ENCODE peak calls at places on chromosomes 3 and 15, in five cellular contexts. T is tibial artery, M is psoas muscle, J is uterus, K is adrenal gland. D is an unnamed sample.
A peak's percentile ranks its signal among the peaks of the same experiment; 100 is the strongest.

GRCh38 chr3:142945023-142945422 is 18.5 kb downstream of the PAQR9 start:
- DNase-seq in T (no peak), M (no peak), J (no peak), K (no peak), D (no peak)

GRCh38 chr15:56243774-56244236 is at the start of gene RFX7:
- DNase-seq in T (peak; percentile 69), M (peak; percentile 83), J (peak; percentile 72), K (peak; percentile 74), D (peak; percentile 78)

GRCh38 chr3:66441124-66441523 is 59.7 kb downstream of the LRIG1 start:
- DNase-seq in T (no peak), M (no peak), J (no peak), K (no peak), D (no peak)

GRCh38 chr3:119669906-119670570 is 7.2 kb downstream of the COX17 start:
- DNase-seq in T (no peak), M (no peak), J (no peak), K (peak; percentile 69), D (no peak)

GRCh38 chr15:31474059-31474868 is 147.6 kb downstream of the KLF13 start:
- DNase-seq in T (no peak), M (no peak), J (no peak), K (no peak), D (peak; percentile 29)

GRCh38 chr3:38655708-38656300 is 6.3 kb upstream of the SCN5A start:
- DNase-seq in T (no peak), M (no peak), J (no peak), K (no peak), D (no peak)

GRCh38 chr15:32943691-32944090 is 225.9 kb downstream of the GREM1 start:
- DNase-seq in T (no peak), M (no peak), J (no peak), K (no peak), D (no peak)

GRCh38 chr15:67024322-67024997 is 40.9 kb upstream of the SMAD3 start:
- DNase-seq in T (peak; percentile 89), M (peak; percentile 71), J (peak; percentile 86), K (peak; percentile 89), D (peak; percentile 87)

GRCh38 chr15:32824777-32825176 is 107.0 kb downstream of the GREM1 start:
- DNase-seq in T (no peak), M (no peak), J (no peak), K (no peak), D (no peak)

GRCh38 chr3:12708584-12709192 is 44.8 kb upstream of the RAF1 start:
- DNase-seq in T (peak; percentile 60), M (peak; percentile 56), J (peak; percentile 36), K (peak; percentile 16), D (peak; percentile 76)

GRCh38 chr3:87298111-87298718 is 21.8 kb upstream of the POU1F1 start:
- DNase-seq in T (no peak), M (no peak), J (no peak), K (no peak), D (no peak)

GRCh38 chr3:195905970-195906864 is 2.1 kb downstream of the TNK2 start:
- DNase-seq in T (no peak), M (no peak), J (no peak), K (no peak), D (no peak)

GRCh38 chr15:89199734-89200133 is 21.6 kb downstream of the RLBP1 start:
- DNase-seq in T (no peak), M (no peak), J (no peak), K (no peak), D (no peak)

GRCh38 chr15:60154764-60155163 is 150.7 kb downstream of the FOXB1 start:
- DNase-seq in T (no peak), M (no peak), J (no peak), K (no peak), D (no peak)

GRCh38 chr15:43487271-43487895 is 5.6 kb downstream of the TP53BP1 start:
- DNase-seq in T (no peak), M (no peak), J (no peak), K (no peak), D (no peak)

DNA sequence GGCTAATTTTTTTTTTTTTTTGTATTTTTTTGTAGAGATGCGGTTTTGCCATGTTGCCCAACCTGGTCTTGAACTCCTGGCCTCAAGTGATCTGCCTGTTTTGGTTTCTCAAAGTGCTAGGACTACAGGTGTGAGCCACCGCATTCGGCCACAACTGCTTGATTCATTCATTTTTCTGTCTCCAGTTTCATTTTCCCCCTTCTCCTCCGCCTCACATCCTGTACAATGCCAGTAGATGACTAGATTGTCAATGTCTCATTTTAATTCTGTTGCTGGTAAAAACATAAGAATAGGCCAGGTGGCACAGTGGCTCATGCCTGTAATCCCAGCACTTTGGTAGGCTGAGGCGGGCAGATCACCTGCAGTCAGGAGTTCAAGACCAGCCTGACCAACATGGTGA is 12.0 kb upstream of the ZNF592 start:
- DNase-seq in T (no peak), M (no peak), J (no peak), K (no peak), D (no peak)
- H3K27ac ChIP-seq in T (no peak overlapping the region), M (no peak overlapping the region), J (no peak overlapping the region), K (no peak overlapping the region), D (no peak overlapping the region)

GRCh38 chr3:173584093-173584833 is 186.7 kb downstream of the NLGN1 start:
- DNase-seq in T (no peak), M (no peak), J (no peak), K (no peak), D (no peak)

GRCh38 chr3:173587055-173587454 is 189.5 kb downstream of the NLGN1 start:
- DNase-seq in T (no peak), M (no peak), J (no peak), K (no peak), D (no peak)

GRCh38 chr3:173588547-173588946 is 191.0 kb downstream of the NLGN1 start:
- DNase-seq in T (no peak), M (no peak), J (no peak), K (no peak), D (no peak)

GRCh38 chr3:173584834-173585831 is 187.6 kb downstream of the NLGN1 start:
- DNase-seq in T (peak; percentile 38), M (peak; percentile 17), J (no peak), K (peak; percentile 11), D (no peak)

DNA sequence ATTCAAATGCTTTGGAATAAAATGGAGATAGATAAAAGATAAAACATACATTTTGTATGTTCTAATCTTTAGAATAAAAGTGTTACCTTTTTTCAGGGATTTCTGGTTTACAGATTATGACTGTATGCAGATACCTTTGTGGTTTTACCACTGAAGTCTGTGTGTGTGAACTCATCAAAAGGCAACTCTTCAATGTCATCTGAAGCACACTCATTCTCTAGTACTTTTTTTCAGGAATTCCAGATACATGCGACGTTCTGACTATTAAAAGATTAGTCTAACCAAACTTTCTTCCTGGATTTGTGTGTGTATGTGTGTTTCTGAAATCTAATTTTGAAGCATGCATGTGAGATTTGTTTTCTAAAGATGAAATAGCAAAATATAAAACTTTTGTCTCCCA is 188.6 kb downstream of the NLGN1 start:
- DNase-seq in T (no peak), M (no peak), J (no peak), K (no peak), D (no peak)
- H3K4me3 ChIP-seq in T (peak overlapping the region; percentile 60), M (no peak overlapping the region), J (no peak overlapping the region), K (no peak overlapping the region), D (no peak overlapping the region)

GRCh38 chr15:25675396-25675795 is 187.7 kb downstream of the ATP10A start:
- DNase-seq in T (no peak), M (no peak), J (no peak), K (no peak), D (peak; percentile 69)

GRCh38 chr15:25674948-25675347 is 188.2 kb downstream of the ATP10A start:
- DNase-seq in T (peak; percentile 84), M (peak; percentile 81), J (peak; percentile 78), K (no peak), D (peak; percentile 91)

GRCh38 chr15:25677719-25678497 is 185.2 kb downstream of the ATP10A start:
- DNase-seq in T (no peak), M (no peak), J (no peak), K (no peak), D (peak; percentile 67)

GRCh38 chr15:25673972-25674371 is 189.2 kb downstream of the ATP10A start:
- DNase-seq in T (no peak), M (no peak), J (no peak), K (no peak), D (peak; percentile 66)

GRCh38 chr15:25676070-25676469 is 187.1 kb downstream of the ATP10A start:
- DNase-seq in T (no peak), M (no peak), J (no peak), K (no peak), D (peak; percentile 53)
- H3K27ac ChIP-seq in T (peak overlapping the region; percentile 81), M (no peak overlapping the region), J (no peak overlapping the region), K (no peak overlapping the region), D (peak overlapping the region; percentile 81)

GRCh38 chr3:50243552-50243895 is 7.5 kb downstream of the GNAI2 start:
- DNase-seq in T (no peak), M (no peak), J (no peak), K (no peak), D (no peak)
- H3K4me3 ChIP-seq in T (peak overlapping the region; percentile 11), M (peak overlapping the region; percentile 29), J (no peak overlapping the region), K (no peak overlapping the region), D (peak overlapping the region; percentile 51)

DNA sequence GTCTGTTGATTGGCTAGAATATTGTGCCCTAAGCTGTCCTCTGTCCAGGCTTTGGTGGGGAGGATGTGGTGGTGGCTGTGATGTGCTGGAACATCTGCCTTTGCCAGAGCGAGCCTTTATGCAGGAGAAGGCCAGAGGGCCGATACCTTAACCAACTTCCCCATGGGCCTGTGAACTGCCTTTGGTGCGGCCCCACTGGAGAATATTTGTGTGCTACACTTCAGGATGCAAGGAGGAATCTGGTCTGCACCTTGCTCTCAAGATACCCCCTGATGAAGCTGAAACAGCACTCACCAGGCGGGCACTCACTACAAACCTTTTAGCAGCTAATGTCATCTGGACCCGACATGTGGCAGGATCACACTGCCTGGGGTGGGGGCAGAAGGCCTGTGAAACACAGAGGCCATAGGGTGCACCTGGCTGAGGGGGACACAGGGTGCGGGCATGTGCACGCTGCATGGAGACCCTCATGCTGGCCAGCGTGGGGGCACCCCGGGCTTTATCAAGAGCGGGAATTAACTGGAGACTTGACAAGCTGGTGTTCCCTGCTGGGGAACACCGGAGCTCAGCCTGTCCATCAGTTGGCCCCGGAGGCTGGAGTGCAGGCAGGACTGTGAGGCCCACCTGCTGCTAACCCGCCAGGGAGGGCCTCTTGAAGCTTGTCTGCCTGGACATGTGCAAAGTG is 16.4 kb downstream of the PRR23E start:
- DNase-seq in T (peak; percentile 15), M (no peak), J (no peak), K (no peak), D (peak; percentile 64)
- H3K27ac ChIP-seq in T (no peak overlapping the region), M (no peak overlapping the region), J (no peak overlapping the region), K (no peak overlapping the region), D (no peak overlapping the region)

DNA sequence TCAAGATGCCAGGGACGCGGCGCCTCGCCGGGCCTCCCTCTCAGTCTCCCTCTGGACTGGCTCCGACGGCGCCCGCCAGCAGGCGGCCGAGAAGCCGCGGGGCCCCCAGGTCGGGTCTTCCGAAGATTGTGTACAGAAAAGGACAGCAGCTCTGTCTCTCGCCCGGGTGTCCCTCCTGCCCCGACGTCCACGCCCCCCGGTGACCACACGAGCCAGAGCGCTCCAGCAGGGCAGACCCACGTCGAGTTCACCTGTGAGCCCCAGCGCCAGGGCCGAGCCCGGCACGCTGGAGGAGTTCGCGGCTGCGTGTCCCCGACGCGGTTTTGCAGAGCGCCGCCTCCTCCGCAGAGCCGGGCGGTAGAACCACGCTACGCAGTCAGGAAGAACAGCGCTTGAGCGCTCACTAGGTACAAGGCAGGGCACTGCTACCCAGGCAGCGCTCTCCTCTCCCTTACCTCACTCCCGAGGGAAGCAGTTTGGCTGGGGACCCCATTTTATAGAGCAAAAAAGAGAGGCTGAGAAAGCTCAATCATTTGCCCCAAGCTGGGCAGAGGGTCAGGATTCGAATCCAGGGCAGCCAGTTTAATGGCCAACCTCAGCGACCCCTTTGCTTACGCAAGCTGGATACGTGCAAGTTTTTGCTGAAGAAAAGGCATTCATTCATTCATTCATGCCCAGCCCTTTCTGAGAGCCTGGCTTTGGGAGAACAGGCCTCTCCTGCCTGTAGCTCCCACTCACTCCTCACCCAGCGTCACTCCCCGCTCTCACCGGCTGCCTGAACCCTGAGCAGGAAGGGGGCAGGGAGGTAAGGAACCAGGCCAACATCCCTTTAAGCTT is 3.0 kb upstream of the TLE3 start:
- DNase-seq in T (peak; percentile 44), M (peak; percentile 60), J (peak; percentile 54), K (peak; percentile 81), D (peak; percentile 82)
- H3K4me3 ChIP-seq in T (peak overlapping the region; percentile 95), M (peak overlapping the region; percentile 62), J (peak overlapping the region; percentile 23), K (no peak overlapping the region), D (peak overlapping the region; percentile 82)

D was measured in coronary artery.